ENCODE peak calls at places on chromosomes 3 and 15, in five cellular contexts. V is psoas muscle, G is left ventricle myocardium inferior, B is HFF-Myc, P is cardiac fibroblast. E is an unnamed sample.
A peak's percentile ranks its signal among the peaks of the same experiment; 100 is the strongest.

GRCh38 chr3:23202203-23202920 is 765 bp upstream of the UBE2E2 start:
- DNase-seq in V (no peak), G (no peak), B (no peak), P (peak; percentile 23), E (peak; percentile 10)

GRCh38 chr3:137105277-137105977 is 147.6 kb downstream of the IL20RB start:
- DNase-seq in V (no peak), G (no peak), B (peak; percentile 37), P (peak; percentile 76), E (peak; percentile 55)

GRCh38 chr3:156187146-156187769 is 66.9 kb downstream of the KCNAB1 start:
- DNase-seq in V (no peak), G (no peak), B (no peak), P (peak; percentile 35), E (peak; percentile 71)

GRCh38 chr15:87881001-87881400 is 375.5 kb downstream of the NTRK3 start:
- DNase-seq in V (no peak), G (no peak), B (no peak), P (no peak), E (no peak)

GRCh38 chr3:95673215-95673614 is 1141.2 kb upstream of the EPHA6 start:
- DNase-seq in V (no peak), G (no peak), B (no peak), P (no peak), E (no peak)

GRCh38 chr15:70244978-70245542 is 147.3 kb upstream of the TLE3 start:
- DNase-seq in V (no peak), G (no peak), B (no peak), P (no peak), E (no peak)

GRCh38 chr15:85597155-85597815 is 197.4 kb downstream of the KLHL25 start:
- DNase-seq in V (no peak), G (no peak), B (no peak), P (no peak), E (no peak)

GRCh38 chr15:52677593-52677992 is 1.6 kb downstream of the ATOSA start:
- DNase-seq in V (no peak), G (no peak), B (no peak), P (no peak), E (peak; percentile 21)

GRCh38 chr3:194711913-194712312 is 26.2 kb downstream of the FAM43A start:
- DNase-seq in V (peak; percentile 76), G (no peak), B (peak; percentile 87), P (peak; percentile 94), E (peak; percentile 87)

GRCh38 chr3:126777366-126777765 is 73.3 kb downstream of the CHCHD6 start:
- DNase-seq in V (no peak), G (no peak), B (no peak), P (no peak), E (no peak)

DNA sequence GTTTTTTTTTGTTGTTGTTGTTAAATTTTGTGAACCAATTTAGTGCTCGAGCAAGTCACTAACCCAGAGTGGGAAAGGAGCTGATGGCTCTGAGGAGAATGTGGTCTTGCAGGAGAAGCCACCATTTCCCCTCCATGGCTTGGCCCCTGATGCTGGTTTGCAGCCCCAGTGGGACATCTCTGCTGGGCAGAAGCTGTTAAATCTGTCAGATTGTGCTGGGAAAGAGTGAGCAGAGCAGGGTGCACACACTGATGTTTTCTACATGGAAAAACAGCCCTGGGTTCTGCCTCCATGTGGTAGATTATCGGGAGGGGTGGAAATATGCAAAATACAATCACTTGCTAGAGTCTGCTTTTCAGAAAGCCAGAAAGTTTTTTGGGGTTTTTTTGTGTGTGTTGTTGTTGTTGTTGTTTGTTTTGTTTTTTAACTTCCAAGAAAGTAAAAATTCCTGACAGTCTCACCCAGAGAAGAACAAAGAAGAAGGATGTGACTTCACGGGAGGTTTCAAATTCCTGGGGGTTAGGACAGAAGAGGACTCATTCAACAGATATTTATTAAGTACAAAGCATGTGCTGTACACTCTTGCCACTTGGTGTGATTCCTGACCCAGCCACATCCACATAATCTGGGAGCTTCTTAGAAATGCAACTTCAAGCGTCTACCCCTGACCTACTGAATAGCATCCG is 133.7 kb downstream of the FOXB1 start:
- DNase-seq in V (no peak), G (no peak), B (no peak), P (no peak), E (peak; percentile 28)
- TF ChIP-seq CTCF in V (no peak), G (no peak), B (no peak), P (no peak), E (no peak)

DNA sequence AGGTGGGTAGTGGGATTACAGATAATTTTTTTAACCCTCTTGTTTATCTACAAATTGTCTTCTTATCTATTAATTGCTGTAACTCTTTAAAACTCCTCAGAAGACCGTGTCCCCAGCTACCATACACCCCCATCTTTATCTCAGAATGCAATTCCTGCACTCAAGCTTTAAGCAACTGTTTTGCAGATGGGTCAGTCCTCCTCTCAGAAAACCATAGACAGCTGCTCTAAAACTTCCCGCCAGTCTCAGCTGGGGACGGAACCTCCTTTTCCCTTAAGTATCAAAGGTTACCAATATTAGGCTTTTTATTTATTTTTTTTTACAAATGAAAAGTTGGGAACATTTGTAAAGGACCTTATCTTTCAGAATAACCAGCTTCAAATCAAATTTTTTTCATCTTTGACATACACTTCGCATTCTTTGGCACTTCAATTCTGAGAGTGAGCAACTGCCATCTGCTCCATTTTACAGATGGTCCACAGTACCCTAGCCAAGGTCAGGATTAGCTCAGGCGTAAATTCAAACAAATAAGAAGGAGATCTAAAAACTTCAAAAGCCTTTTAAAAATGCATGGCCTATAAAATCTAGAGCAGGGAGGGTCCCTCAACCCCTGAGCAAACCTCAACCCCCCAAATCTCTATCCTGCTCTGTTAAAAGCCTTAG is 1.2 kb downstream of the GATM start:
- DNase-seq in V (no peak), G (no peak), B (no peak), P (no peak), E (no peak)
- H3K4me3 ChIP-seq in V (peak overlapping the region; percentile 86), G (peak overlapping the region; percentile 80), B (no peak overlapping the region), P (no peak overlapping the region), E (no peak overlapping the region)

GRCh38 chr15:91862891-91863520 is 9.5 kb downstream of the SLCO3A1 start:
- DNase-seq in V (no peak), G (no peak), B (no peak), P (no peak), E (no peak)
- TF ChIP-seq CTCF in V (no peak), G (no peak), B (no peak), P (no peak), E (no peak)

GRCh38 chr3:16831846-16832245 is 52.9 kb upstream of the PLCL2 start:
- DNase-seq in V (no peak), G (no peak), B (no peak), P (no peak), E (no peak)
- H3K4me3 ChIP-seq in V (no peak overlapping the region), G (no peak overlapping the region), B (no peak overlapping the region), P (no peak overlapping the region), E (no peak overlapping the region)

GRCh38 chr3:185069583-185070030 is 83.3 kb downstream of the C3orf70 start:
- DNase-seq in V (no peak), G (no peak), B (no peak), P (no peak), E (no peak)
- TF ChIP-seq CTCF in V (no peak), G (no peak), B (no peak), P (no peak), E (no peak)